ENCODE peak calls at places on chromosome 6, in seven cellular contexts. K, N, D, R, I, T and F are unnamed samples. For H3K9me3, the result is how much of the 10 kb centered on the place peaks cover.

GRCh38 chr6:76835695-76836094 is 627.6 kb downstream of the HTR1B start:
- DNase-seq in K (no peak), N (no peak), D (no peak), R (no peak), I (no peak), T (no peak), F (no peak)

GRCh38 chr6:115891111-115891669 is 169.5 kb downstream of the FRK start:
- DNase-seq in K (no peak), N (peak), D (no peak), R (no peak), I (no peak), T (no peak), F (no peak)

GRCh38 chr6:75230484-75231325 is 12.9 kb downstream of the COX7A2 start:
- DNase-seq in K (no peak), N (peak), D (no peak), R (no peak), I (peak), T (peak), F (no peak)

GRCh38 chr6:96803106-96803481 is 34.2 kb downstream of the GPR63 start:
- DNase-seq in K (no peak), N (no peak), D (no peak), R (no peak), I (no peak), T (no peak), F (no peak)

GRCh38 chr6:33296797-33297405 is 1.8 kb downstream of the RGL2 start:
- DNase-seq in K (no peak), N (no peak), D (no peak), R (peak), I (no peak), T (no peak), F (no peak)

GRCh38 chr6:109389650-109390274 is 7.5 kb upstream of the CD164 start:
- DNase-seq in K (no peak), N (peak), D (no peak), R (no peak), I (no peak), T (peak), F (no peak)

GRCh38 chr6:25640446-25640845 is 11.6 kb upstream of the SCGN start:
- DNase-seq in K (no peak), N (no peak), D (no peak), R (no peak), I (no peak), T (no peak), F (no peak)

GRCh38 chr6:114287461-114287860 is 55.4 kb downstream of the HS3ST5 start:
- DNase-seq in K (no peak), N (no peak), D (no peak), R (no peak), I (no peak), T (no peak), F (no peak)

GRCh38 chr6:107932580-107932979 is 25.4 kb downstream of the SEC63 start:
- DNase-seq in K (no peak), N (no peak), D (no peak), R (no peak), I (no peak), T (no peak), F (no peak)

GRCh38 chr6:107928984-107929383 is 29.0 kb downstream of the SEC63 start:
- DNase-seq in K (no peak), N (no peak), D (no peak), R (no peak), I (no peak), T (no peak), F (no peak)

GRCh38 chr6:107936162-107936909 is 21.7 kb downstream of the SEC63 start:
- DNase-seq in K (no peak), N (peak), D (no peak), R (no peak), I (no peak), T (no peak), F (no peak)

GRCh38 chr6:107931894-107932293 is 26.1 kb downstream of the SEC63 start:
- DNase-seq in K (no peak), N (no peak), D (no peak), R (no peak), I (no peak), T (no peak), F (no peak)
- H3K9me3 ChIP-seq in K (under half), N (under half), D (under half), R (under half), I (under half), T (under half), F (under half)

GRCh38 chr6:90432937-90433336 is 136.3 kb upstream of the BACH2 start:
- DNase-seq in K (no peak), N (no peak), D (no peak), R (no peak), I (no peak), T (no peak), F (no peak)
- H3K9me3 ChIP-seq in K (under half), N (under half), D (under half), R (under half), I (under half), T (under half), F (under half)

DNA sequence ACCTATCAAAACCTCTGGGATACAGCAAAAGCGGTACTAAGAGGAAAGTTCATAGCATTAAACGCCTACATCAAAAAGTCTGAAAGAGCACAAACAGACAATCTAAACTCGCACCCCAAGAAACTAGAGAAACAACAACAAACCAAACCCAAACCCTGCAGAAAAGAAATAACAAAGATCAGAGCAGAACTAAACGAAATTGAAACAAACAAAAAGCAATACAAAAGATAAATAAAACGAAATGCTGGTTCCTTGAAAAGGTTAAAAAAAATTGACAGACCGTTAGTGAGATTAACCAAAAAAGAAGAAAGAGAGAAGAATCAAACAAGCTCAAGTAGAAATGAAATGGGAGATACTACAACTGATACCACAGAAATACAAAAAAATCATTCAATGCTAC is 302.3 kb downstream of the RNGTT start:
- DNase-seq in K (no peak), N (no peak), D (no peak), R (no peak), I (no peak), T (no peak), F (no peak)
- H3K9me3 ChIP-seq in K (under half), N (under half), D (under half), R (under half), I (under half), T (half or more), F (under half)

GRCh38 chr6:164085086-164085485 is 670.6 kb downstream of the QKI start:
- DNase-seq in K (no peak), N (no peak), D (no peak), R (no peak), I (no peak), T (no peak), F (no peak)

GRCh38 chr6:164087870-164088269 is 673.4 kb downstream of the QKI start:
- DNase-seq in K (no peak), N (no peak), D (no peak), R (no peak), I (no peak), T (no peak), F (no peak)

GRCh38 chr6:164085552-164086325 is 671.2 kb downstream of the QKI start:
- DNase-seq in K (peak), N (peak), D (peak), R (no peak), I (no peak), T (peak), F (no peak)

GRCh38 chr6:164086326-164086887 is 671.9 kb downstream of the QKI start:
- DNase-seq in K (no peak), N (no peak), D (no peak), R (no peak), I (no peak), T (no peak), F (no peak)
- H3K9me3 ChIP-seq in K (under half), N (under half), D (under half), R (under half), I (under half), T (under half), F (under half)

DNA sequence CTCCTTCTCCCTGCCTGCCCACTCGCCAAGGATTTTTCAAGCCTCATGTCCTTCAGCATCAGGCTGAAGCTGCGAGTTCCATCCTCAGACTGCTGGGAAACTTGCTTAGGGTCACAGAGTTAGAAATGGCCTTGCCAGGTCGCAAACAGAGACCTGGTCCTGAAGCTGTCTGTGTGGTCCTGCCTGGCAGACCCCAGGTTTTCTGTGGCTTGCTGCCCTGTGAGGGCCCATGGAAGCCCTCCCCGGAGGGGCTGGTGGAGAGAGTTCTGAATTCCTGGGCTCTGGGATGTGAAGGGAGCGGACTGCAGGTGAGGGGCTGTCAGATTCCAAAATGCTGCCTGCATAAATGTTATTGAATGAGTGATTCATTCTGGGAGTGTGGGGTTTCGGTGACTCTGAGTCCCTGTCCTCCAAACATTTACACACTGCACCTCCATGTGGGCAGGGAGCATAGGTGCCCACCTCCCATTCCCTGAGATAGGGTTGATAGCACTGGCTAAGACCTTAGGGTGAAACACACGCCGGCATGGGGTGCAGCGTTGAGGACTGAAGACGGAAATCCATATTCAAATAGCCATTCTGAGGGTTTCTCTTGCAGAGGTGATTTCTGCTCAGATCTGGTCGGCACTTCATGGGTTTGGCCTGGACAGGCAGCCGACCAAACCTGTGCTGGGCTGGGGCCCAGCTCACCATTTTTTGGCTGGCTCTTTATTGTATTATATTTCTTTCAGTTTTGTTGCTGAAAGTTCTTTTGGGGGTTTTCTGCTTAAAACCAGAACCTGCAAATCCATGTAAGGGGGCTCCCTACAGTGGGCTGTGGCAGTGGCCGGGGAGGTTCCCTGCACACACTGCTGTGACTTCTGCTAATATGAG is 21.8 kb upstream of the IRF4 start:
- DNase-seq in K (peak), N (no peak), D (no peak), R (no peak), I (no peak), T (no peak), F (no peak)
- H3K9me3 ChIP-seq in K (under half), N (under half), D (under half), R (under half), I (under half), T (under half), F (under half)

DNA sequence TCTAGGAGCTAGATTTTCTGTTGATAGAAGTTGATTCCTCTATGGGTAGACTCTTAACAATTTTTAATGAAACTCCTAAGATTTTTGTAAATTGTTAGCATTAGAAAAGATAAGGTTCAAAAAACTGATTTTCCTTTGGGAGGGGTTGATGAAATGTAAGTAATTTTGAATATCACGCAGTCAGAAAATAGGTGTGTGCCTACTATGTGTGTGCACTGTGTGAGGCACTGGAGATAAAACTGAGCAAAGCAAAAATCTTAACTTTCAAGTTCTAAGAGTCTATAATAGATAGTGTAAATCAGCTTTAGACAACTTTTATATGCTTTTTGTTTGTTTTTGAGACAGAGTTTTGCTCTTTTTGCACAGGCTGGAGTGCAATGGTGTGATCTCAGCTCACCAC is 53.3 kb downstream of the FAM217A start:
- DNase-seq in K (no peak), N (no peak), D (no peak), R (no peak), I (no peak), T (no peak), F (no peak)
- H3K9me3 ChIP-seq in K (under half), N (under half), D (under half), R (under half), I (under half), T (under half), F (under half)

GRCh38 chr6:17894191-17894590 is 93.2 kb downstream of the KIF13A start:
- DNase-seq in K (no peak), N (no peak), D (no peak), R (no peak), I (no peak), T (no peak), F (no peak)

GRCh38 chr6:17894905-17895304 is 92.5 kb downstream of the KIF13A start:
- DNase-seq in K (no peak), N (no peak), D (no peak), R (no peak), I (no peak), T (no peak), F (no peak)

GRCh38 chr6:17899491-17899890 is 87.9 kb downstream of the KIF13A start:
- DNase-seq in K (no peak), N (no peak), D (no peak), R (no peak), I (no peak), T (no peak), F (no peak)

GRCh38 chr6:17900011-17900410 is 87.4 kb downstream of the KIF13A start:
- DNase-seq in K (no peak), N (no peak), D (no peak), R (no peak), I (no peak), T (no peak), F (no peak)

GRCh38 chr6:17897681-17898080 is 89.8 kb downstream of the KIF13A start:
- DNase-seq in K (no peak), N (no peak), D (no peak), R (no peak), I (no peak), T (no peak), F (no peak)
- H3K9me3 ChIP-seq in K (under half), N (under half), D (under half), R (under half), I (under half), T (under half), F (under half)

GRCh38 chr6:130744601-130745382 is 82.4 kb upstream of the SMLR1 start:
- DNase-seq in K (no peak), N (no peak), D (no peak), R (no peak), I (no peak), T (no peak), F (no peak)

GRCh38 chr6:130740308-130740707 is 86.9 kb upstream of the SMLR1 start:
- DNase-seq in K (no peak), N (no peak), D (no peak), R (no peak), I (no peak), T (no peak), F (no peak)

GRCh38 chr6:130743175-130743574 is 84.0 kb upstream of the SMLR1 start:
- DNase-seq in K (no peak), N (peak), D (no peak), R (no peak), I (no peak), T (no peak), F (no peak)

GRCh38 chr6:130742282-130742681 is 84.9 kb upstream of the SMLR1 start:
- DNase-seq in K (no peak), N (peak), D (no peak), R (no peak), I (no peak), T (no peak), F (no peak)
- H3K9me3 ChIP-seq in K (under half), N (under half), D (under half), R (under half), I (under half), T (under half), F (under half)

GRCh38 chr6:19039287-19039686 is 652.1 kb downstream of the RNF144B start:
- DNase-seq in K (no peak), N (no peak), D (no peak), R (no peak), I (no peak), T (no peak), F (no peak)
- H3K9me3 ChIP-seq in K (under half), N (under half), D (under half), R (under half), I (under half), T (under half), F (under half)

GRCh38 chr6:27358786-27359185 is 29.8 kb upstream of the ZNF391 start:
- DNase-seq in K (no peak), N (no peak), D (no peak), R (no peak), I (no peak), T (no peak), F (no peak)
- H3K9me3 ChIP-seq in K (under half), N (under half), D (under half), R (under half), I (under half), T (half or more), F (under half)